ENCODE peak calls at places on chromosome 9, in seven cellular contexts. One of them, this sample, is unnamed.

GRCh38 chr9:129875687-129876395 is 40.6 kb downstream of the USP20 start:
- DNase-seq in A549: no peak
- DNase-seq in NB4: no peak
- DNase-seq in hepatocyte: no peak
- DNase-seq in GM12865: no peak
- DNase-seq in tibial artery: no peak
- DNase-seq in right lobe of liver: no peak
- DNase-seq in this sample: no peak

GRCh38 chr9:109868222-109868621 is 88.2 kb downstream of the PALM2AKAP2 start:
- DNase-seq in right lobe of liver: no peak
- DNase-seq in tibial artery: no peak
- DNase-seq in NB4: no peak
- DNase-seq in A549: no peak
- DNase-seq in hepatocyte: no peak
- DNase-seq in GM12865: no peak
- DNase-seq in this sample: no peak

GRCh38 chr9:125506045-125506444 is 201.0 kb downstream of the MAPKAP1 start:
- DNase-seq in GM12865: no peak
- DNase-seq in tibial artery: no peak
- DNase-seq in right lobe of liver: no peak
- DNase-seq in NB4: no peak
- DNase-seq in hepatocyte: no peak
- DNase-seq in A549: no peak
- DNase-seq in this sample: no peak

GRCh38 chr9:126117158-126117425 is 209.5 kb upstream of the MVB12B start:
- DNase-seq in hepatocyte: no peak
- DNase-seq in tibial artery: no peak
- DNase-seq in A549: no peak
- DNase-seq in right lobe of liver: no peak
- DNase-seq in GM12865: no peak
- DNase-seq in NB4: no peak
- DNase-seq in this sample: no peak

GRCh38 chr9:132780230-132781007 is 97.7 kb downstream of the AK8 start:
- DNase-seq in A549: no peak
- DNase-seq in NB4: no peak
- DNase-seq in right lobe of liver: no peak
- DNase-seq in tibial artery: no peak
- DNase-seq in GM12865: peak; percentile 54
- DNase-seq in hepatocyte: no peak
- DNase-seq in this sample: no peak

GRCh38 chr9:83620841-83621636 is 1.9 kb upstream of the IDNK start:
- DNase-seq in GM12865: peak; percentile 65
- DNase-seq in tibial artery: no peak
- DNase-seq in A549: peak; percentile 63
- DNase-seq in hepatocyte: peak; percentile 77
- DNase-seq in NB4: peak; percentile 61
- DNase-seq in right lobe of liver: peak; percentile 48
- DNase-seq in this sample: no peak

GRCh38 chr9:122642226-122642625 is 15.2 kb downstream of the OR1B1 start:
- DNase-seq in right lobe of liver: no peak
- DNase-seq in NB4: peak; percentile 25
- DNase-seq in GM12865: peak; percentile 2
- DNase-seq in A549: no peak
- DNase-seq in tibial artery: no peak
- DNase-seq in hepatocyte: no peak
- DNase-seq in this sample: no peak

GRCh38 chr9:124799274-124800006 is 22.5 kb downstream of the OLFML2A start:
- DNase-seq in NB4: no peak
- DNase-seq in hepatocyte: no peak
- DNase-seq in GM12865: no peak
- DNase-seq in right lobe of liver: no peak
- DNase-seq in A549: no peak
- DNase-seq in tibial artery: no peak
- DNase-seq in this sample: no peak

GRCh38 chr9:34633851-34634550 is 3.6 kb downstream of the SIGMAR1 start:
- DNase-seq in tibial artery: no peak
- DNase-seq in A549: peak; percentile 69
- DNase-seq in right lobe of liver: peak; percentile 63
- DNase-seq in NB4: peak; percentile 93
- DNase-seq in hepatocyte: peak; percentile 82
- DNase-seq in GM12865: peak; percentile 79
- DNase-seq in this sample: no peak

DNA sequence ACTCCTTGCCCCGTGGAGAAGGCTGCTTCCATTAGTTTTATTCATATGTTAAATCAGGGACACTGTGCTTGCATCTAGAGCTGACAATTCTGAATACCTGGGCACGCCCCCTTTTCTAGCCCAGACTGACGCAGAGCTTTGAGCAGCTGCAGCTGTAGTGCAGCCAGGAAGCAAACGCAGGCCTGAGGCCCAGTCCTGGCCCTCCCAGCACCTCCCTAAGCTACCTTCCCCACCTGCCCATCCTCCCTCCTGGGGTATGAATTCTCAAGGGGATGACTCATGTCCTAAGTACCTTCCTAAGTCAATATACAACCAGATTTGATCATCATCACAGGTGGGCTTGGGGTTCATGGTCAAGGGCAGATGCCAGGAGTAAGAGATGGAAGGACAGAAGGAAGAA is 3.5 kb downstream of the PHF19 start:
- DNase-seq in NB4: no peak
- DNase-seq in GM12865: no peak
- DNase-seq in A549: peak; percentile 73
- DNase-seq in tibial artery: no peak
- DNase-seq in right lobe of liver: no peak
- DNase-seq in hepatocyte: peak; percentile 81
- DNase-seq in this sample: peak; percentile 70
- TF ChIP-seq CTCF in NB4: no peak
- TF ChIP-seq CTCF in GM12865: no peak
- TF ChIP-seq CTCF in A549: no peak
- TF ChIP-seq CTCF in tibial artery: no peak
- TF ChIP-seq CTCF in right lobe of liver: no peak
- TF ChIP-seq CTCF in hepatocyte: no peak
- TF ChIP-seq CTCF in this sample: no peak

GRCh38 chr9:95343725-95344287 is 26.3 kb upstream of the FANCC start:
- DNase-seq in GM12865: no peak
- DNase-seq in right lobe of liver: no peak
- DNase-seq in NB4: no peak
- DNase-seq in tibial artery: no peak
- DNase-seq in hepatocyte: no peak
- DNase-seq in A549: no peak
- DNase-seq in this sample: no peak

GRCh38 chr9:95342571-95342970 is 25.1 kb upstream of the FANCC start:
- DNase-seq in hepatocyte: no peak
- DNase-seq in NB4: no peak
- DNase-seq in A549: no peak
- DNase-seq in right lobe of liver: no peak
- DNase-seq in tibial artery: no peak
- DNase-seq in GM12865: no peak
- DNase-seq in this sample: no peak

GRCh38 chr9:95338243-95338642 is 20.7 kb upstream of the FANCC start:
- DNase-seq in GM12865: no peak
- DNase-seq in hepatocyte: no peak
- DNase-seq in A549: no peak
- DNase-seq in NB4: no peak
- DNase-seq in tibial artery: no peak
- DNase-seq in right lobe of liver: no peak
- DNase-seq in this sample: no peak

GRCh38 chr9:95344735-95345134 is 27.2 kb upstream of the FANCC start:
- DNase-seq in right lobe of liver: no peak
- DNase-seq in GM12865: no peak
- DNase-seq in tibial artery: no peak
- DNase-seq in hepatocyte: no peak
- DNase-seq in A549: no peak
- DNase-seq in NB4: peak; percentile 17
- DNase-seq in this sample: no peak

DNA sequence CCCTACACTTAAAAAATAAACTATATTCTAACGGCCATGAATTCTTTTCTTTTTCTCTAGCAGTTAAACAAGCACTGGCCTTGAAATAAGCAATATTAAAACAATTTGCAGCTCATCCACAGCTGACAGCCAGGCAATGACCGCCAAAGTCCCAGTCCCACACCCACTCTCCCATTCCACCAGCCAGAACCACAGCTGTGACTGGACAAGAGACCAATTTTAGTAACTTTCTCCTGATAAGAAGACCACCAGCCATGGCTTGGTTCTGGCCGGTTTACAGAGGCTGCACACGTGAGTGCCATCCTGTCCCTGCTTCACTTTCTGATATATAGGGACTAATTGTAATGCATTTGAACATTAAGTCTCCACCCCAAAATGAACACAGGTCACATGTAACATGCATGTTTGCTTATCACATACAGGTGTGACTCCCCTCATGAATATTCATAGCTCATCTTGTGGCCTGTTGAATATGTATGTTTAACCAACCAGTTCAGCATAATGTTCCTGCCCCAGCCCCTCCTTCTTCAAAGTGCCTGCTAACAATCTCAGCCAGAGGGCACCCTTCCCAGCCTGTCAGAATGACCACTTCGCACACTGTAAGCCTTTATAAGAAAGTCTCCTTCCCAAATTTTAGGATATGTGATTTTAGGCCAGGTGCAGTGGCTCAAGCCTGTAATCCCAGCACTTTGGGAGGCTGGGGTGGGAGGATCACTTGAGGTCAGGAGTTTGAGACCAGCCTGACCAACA is 23.9 kb upstream of the FANCC start:
- DNase-seq in NB4: no peak
- DNase-seq in GM12865: no peak
- DNase-seq in hepatocyte: no peak
- DNase-seq in tibial artery: no peak
- DNase-seq in right lobe of liver: no peak
- DNase-seq in A549: peak; percentile 38
- DNase-seq in this sample: no peak
- TF ChIP-seq CTCF in NB4: no peak
- TF ChIP-seq CTCF in GM12865: no peak
- TF ChIP-seq CTCF in hepatocyte: peak; percentile 26
- TF ChIP-seq CTCF in tibial artery: peak; percentile 4
- TF ChIP-seq CTCF in right lobe of liver: peak; percentile 10
- TF ChIP-seq CTCF in A549: peak; percentile 24
- TF ChIP-seq CTCF in this sample: no peak

DNA sequence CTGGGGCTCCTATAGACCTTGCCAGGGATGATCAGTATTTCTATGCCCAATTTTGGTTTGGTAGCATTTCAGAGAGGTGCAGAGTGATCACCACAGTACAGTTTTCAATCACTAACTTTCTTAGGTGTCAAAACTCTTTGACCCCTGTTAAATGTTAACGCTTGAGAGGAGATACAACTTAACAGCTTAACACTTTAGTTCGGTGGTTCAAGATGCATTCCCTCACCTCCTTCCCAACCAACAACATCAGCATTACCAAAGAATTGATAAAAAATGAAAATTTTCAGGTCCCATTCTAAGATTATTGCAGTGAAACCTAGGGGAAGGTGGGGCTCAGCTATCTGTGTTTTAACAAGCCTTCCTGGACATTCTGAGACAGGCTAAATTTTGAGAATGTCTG is 16.2 kb downstream of the ALDH1A1 start:
- DNase-seq in A549: no peak
- DNase-seq in right lobe of liver: no peak
- DNase-seq in NB4: no peak
- DNase-seq in tibial artery: no peak
- DNase-seq in GM12865: no peak
- DNase-seq in hepatocyte: no peak
- DNase-seq in this sample: no peak
- TF ChIP-seq CTCF in A549: no peak
- TF ChIP-seq CTCF in right lobe of liver: no peak
- TF ChIP-seq CTCF in NB4: no peak
- TF ChIP-seq CTCF in tibial artery: no peak
- TF ChIP-seq CTCF in GM12865: no peak
- TF ChIP-seq CTCF in hepatocyte: no peak
- TF ChIP-seq CTCF in this sample: no peak

GRCh38 chr9:116661037-116661954 is 25.8 kb upstream of the TRIM32 start:
- DNase-seq in GM12865: peak; percentile 71
- DNase-seq in hepatocyte: peak; percentile 86
- DNase-seq in A549: peak; percentile 81
- DNase-seq in tibial artery: no peak
- DNase-seq in right lobe of liver: no peak
- DNase-seq in NB4: peak; percentile 57
- DNase-seq in this sample: no peak
- TF ChIP-seq CTCF in GM12865: peak; percentile 70
- TF ChIP-seq CTCF in hepatocyte: peak; percentile 83
- TF ChIP-seq CTCF in A549: peak; percentile 89
- TF ChIP-seq CTCF in tibial artery: peak; percentile 64
- TF ChIP-seq CTCF in right lobe of liver: peak; percentile 78
- TF ChIP-seq CTCF in NB4: peak; percentile 54
- TF ChIP-seq CTCF in this sample: peak; percentile 52

GRCh38 chr9:1876891-1877496 is 138.2 kb upstream of the SMARCA2 start:
- DNase-seq in GM12865: peak; percentile 84
- DNase-seq in hepatocyte: no peak
- DNase-seq in right lobe of liver: no peak
- DNase-seq in NB4: no peak
- DNase-seq in A549: no peak
- DNase-seq in tibial artery: no peak
- DNase-seq in this sample: no peak
- TF ChIP-seq CTCF in GM12865: no peak
- TF ChIP-seq CTCF in hepatocyte: no peak
- TF ChIP-seq CTCF in right lobe of liver: no peak
- TF ChIP-seq CTCF in NB4: no peak
- TF ChIP-seq CTCF in A549: no peak
- TF ChIP-seq CTCF in tibial artery: no peak
- TF ChIP-seq CTCF in this sample: no peak

DNA sequence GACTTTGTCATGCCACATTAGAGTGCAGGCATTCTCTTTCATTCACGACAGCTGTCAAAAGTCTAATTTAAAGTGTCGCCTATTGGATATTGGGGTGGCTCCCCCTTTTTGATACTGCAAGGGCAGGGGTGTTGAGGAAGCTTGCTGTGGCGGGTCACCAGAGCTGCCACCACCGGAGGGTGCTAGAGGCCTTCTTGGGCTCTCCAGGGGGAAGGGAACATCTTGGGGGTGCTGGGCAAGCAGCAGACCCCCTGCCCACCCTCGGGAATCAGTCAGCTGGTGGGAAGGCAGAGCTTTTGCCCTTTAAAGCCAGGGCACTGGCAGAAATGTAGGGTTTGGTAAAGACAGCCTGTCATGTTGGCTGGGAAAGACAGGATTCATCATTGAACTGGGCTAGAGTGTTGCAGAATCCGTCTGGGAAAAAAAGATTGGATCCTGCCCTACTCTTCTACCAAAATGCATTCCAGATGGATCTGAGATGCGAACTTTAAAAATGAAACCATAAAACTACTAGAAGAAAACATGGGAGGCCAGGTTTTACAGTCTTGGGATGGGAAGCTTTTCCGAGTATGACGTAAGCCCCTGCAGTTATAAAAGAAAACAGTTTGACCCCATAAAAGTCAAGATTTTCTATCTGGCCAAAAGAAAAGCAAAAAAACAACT is 22.3 kb downstream of the COL5A1 start:
- DNase-seq in hepatocyte: no peak
- DNase-seq in tibial artery: peak; percentile 65
- DNase-seq in NB4: no peak
- DNase-seq in GM12865: no peak
- DNase-seq in right lobe of liver: peak; percentile 10
- DNase-seq in A549: no peak
- DNase-seq in this sample: peak; percentile 20
- TF ChIP-seq CTCF in hepatocyte: peak; percentile 24
- TF ChIP-seq CTCF in tibial artery: no peak
- TF ChIP-seq CTCF in NB4: no peak
- TF ChIP-seq CTCF in GM12865: no peak
- TF ChIP-seq CTCF in right lobe of liver: no peak
- TF ChIP-seq CTCF in A549: peak; percentile 13
- TF ChIP-seq CTCF in this sample: no peak

This sample was measured in left lung.